ENCODE peak calls at places on chromosome 6, in nine cellular contexts. W is dorsolateral prefrontal cortex; J is GM23248; Q is IMR-90; V is CD4-positive, alpha-beta T cell; R is cardiac muscle cell; S is fibroblast of lung; E is WERI-Rb-1; K is psoas muscle. X is an unnamed sample.

GRCh38 chr6:128725271-128726233 is 157.4 kb upstream of the LAMA2 start:
- DNase-seq in W (no peak), E (peak), S (peak), J (peak), Q (peak), R (peak), V (no peak), K (no peak), X (peak)

GRCh38 chr6:90584636-90585255 is 2.1 kb downstream of the MAP3K7 start:
- DNase-seq in S (peak), J (peak), K (no peak), Q (peak), E (no peak), W (no peak), R (no peak), V (no peak), X (no peak)

GRCh38 chr6:89970609-89971337 is 76.5 kb downstream of the GJA10 start:
- DNase-seq in K (peak), E (peak), S (peak), R (peak), W (peak), Q (peak), J (peak), V (no peak), X (peak)

GRCh38 chr6:165872311-165872710 is 209.3 kb upstream of the PDE10A start:
- DNase-seq in Q (no peak), V (no peak), R (no peak), J (no peak), W (no peak), E (no peak), S (no peak), K (no peak), X (no peak)

GRCh38 chr6:110544472-110544871 is 68.1 kb upstream of the SLC22A16 start:
- DNase-seq in Q (no peak), J (no peak), S (no peak), R (no peak), V (no peak), K (no peak), W (no peak), E (no peak), X (no peak)

GRCh38 chr6:108687921-108688320 is 127.2 kb downstream of the FOXO3 start:
- DNase-seq in R (no peak), J (no peak), Q (no peak), S (no peak), W (no peak), E (no peak), K (no peak), V (no peak), X (no peak)

GRCh38 chr6:54718541-54719023 is 128.0 kb upstream of the FAM83B start:
- DNase-seq in E (no peak), S (no peak), V (no peak), Q (no peak), W (no peak), K (no peak), R (no peak), J (no peak), X (no peak)

GRCh38 chr6:130136803-130137202 is 85.9 kb downstream of the SAMD3 start:
- DNase-seq in R (no peak), V (no peak), W (no peak), E (no peak), Q (peak), K (no peak), S (peak), J (no peak), X (no peak)

GRCh38 chr6:27761391-27761790 is 150.8 kb downstream of the OR2B2 start:
- DNase-seq in K (no peak), W (peak), V (no peak), S (peak), Q (no peak), J (peak), R (peak), E (no peak), X (no peak)

GRCh38 chr6:116373300-116373699 is 2.6 kb downstream of the DSE start:
- DNase-seq in W (no peak), S (no peak), V (no peak), R (no peak), K (no peak), E (no peak), Q (peak), J (peak), X (no peak)

GRCh38 chr6:116369540-116370327 is 1.0 kb upstream of the DSE start:
- DNase-seq in E (no peak), W (no peak), V (no peak), S (no peak), R (no peak), Q (no peak), J (no peak), K (no peak), X (no peak)

GRCh38 chr6:116371384-116372209 is 850 bp downstream of the DSE start:
- DNase-seq in W (peak), R (peak), V (no peak), K (peak), S (peak), Q (peak), J (peak), E (peak), X (peak)

GRCh38 chr6:116370717-116371383 is at the start of gene DSE:
- DNase-seq in K (peak), E (peak), R (peak), W (peak), J (peak), Q (peak), V (peak), S (peak), X (peak)

GRCh38 chr6:116370328-116370716 is 425 bp upstream of the DSE start:
- DNase-seq in E (no peak), R (no peak), Q (no peak), S (no peak), J (no peak), K (no peak), V (no peak), W (no peak), X (no peak)
- H3K27ac ChIP-seq in E (no peak), R (peak), Q (peak), S (peak), J (peak), K (peak), V (no peak), W (no peak), X (no peak)

GRCh38 chr6:40629463-40629862 is 42.3 kb upstream of the LRFN2 start:
- DNase-seq in S (no peak), K (no peak), V (no peak), J (no peak), W (no peak), Q (no peak), R (no peak), E (no peak), X (no peak)

GRCh38 chr6:40623931-40624330 is 36.8 kb upstream of the LRFN2 start:
- DNase-seq in J (no peak), S (no peak), W (no peak), E (no peak), V (no peak), R (no peak), K (no peak), Q (no peak), X (no peak)

GRCh38 chr6:40626886-40627285 is 39.7 kb upstream of the LRFN2 start:
- DNase-seq in R (no peak), E (no peak), K (no peak), W (no peak), J (no peak), V (no peak), Q (no peak), S (no peak), X (no peak)

GRCh38 chr6:40630046-40630445 is 42.9 kb upstream of the LRFN2 start:
- DNase-seq in Q (no peak), J (no peak), W (no peak), V (no peak), R (no peak), K (no peak), S (no peak), E (peak), X (no peak)

DNA sequence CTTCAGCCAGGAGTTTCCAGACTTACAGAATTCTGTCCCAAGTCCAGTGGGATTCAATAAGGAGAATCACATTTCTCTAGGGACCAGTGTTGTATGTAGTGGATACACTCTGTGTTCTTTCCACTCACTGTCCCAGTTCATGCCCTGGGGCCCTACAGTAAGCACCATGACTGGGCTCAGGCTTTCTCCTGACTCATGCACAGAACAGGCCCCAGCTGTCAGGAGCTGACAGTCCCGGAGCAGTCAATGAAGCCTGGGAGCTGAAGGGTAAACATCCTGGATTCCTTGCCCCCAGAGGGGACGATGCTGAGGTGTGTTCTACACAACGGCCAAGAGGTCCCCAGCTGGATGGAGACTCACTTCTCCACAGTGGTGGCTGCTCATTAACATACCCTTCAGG is 40.2 kb upstream of the LRFN2 start:
- DNase-seq in Q (no peak), V (no peak), R (no peak), S (no peak), K (no peak), W (no peak), E (no peak), J (peak), X (no peak)
- H3K27ac ChIP-seq in Q (no peak), V (no peak), R (no peak), S (no peak), K (no peak), W (no peak), E (no peak), J (no peak), X (no peak)

GRCh38 chr6:135852775-135853174 is 1.3 kb downstream of the PDE7B start:
- DNase-seq in J (peak), W (no peak), R (peak), E (no peak), K (no peak), S (no peak), V (no peak), Q (peak), X (no peak)
- H3K27ac ChIP-seq in J (peak), W (no peak), R (no peak), E (no peak), K (peak), S (no peak), V (no peak), Q (peak), X (no peak)

GRCh38 chr6:139518556-139519091 is 144.2 kb upstream of the CITED2 start:
- DNase-seq in S (no peak), R (no peak), J (no peak), V (no peak), K (no peak), W (no peak), Q (no peak), E (no peak), X (no peak)
- H3K27ac ChIP-seq in S (no peak), R (peak), J (no peak), V (no peak), K (no peak), W (no peak), Q (no peak), E (no peak), X (no peak)

DNA sequence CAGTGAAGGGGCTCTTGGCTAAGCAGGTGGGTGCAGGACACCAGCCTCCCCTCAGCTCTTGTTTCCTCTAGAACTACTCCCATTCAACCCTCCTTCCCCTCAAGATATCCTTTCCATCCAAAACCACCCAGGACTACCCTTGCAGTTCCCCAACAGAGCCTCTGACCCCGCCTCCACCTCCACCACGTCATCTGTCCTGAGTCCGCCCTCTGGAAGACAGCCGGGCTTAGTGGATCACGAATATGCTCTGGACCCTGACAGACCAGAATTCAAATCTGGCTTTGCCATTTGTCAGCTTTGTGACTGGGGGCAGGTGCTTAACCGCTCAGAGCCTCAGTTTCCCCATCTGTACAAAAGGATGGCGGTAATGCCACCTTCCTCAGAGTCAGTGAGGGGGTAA is 31.4 kb downstream of the TFEB start:
- DNase-seq in K (no peak), Q (no peak), R (no peak), E (no peak), S (no peak), J (no peak), V (no peak), W (no peak), X (no peak)
- H3K27ac ChIP-seq in K (peak), Q (no peak), R (no peak), E (no peak), S (no peak), J (no peak), V (no peak), W (peak), X (no peak)

GRCh38 chr6:113011803-113012202 is 664.7 kb downstream of the RFPL4B start:
- DNase-seq in J (peak), V (no peak), S (peak), R (peak), E (no peak), K (no peak), Q (peak), W (no peak), X (no peak)

GRCh38 chr6:113009682-113010081 is 662.6 kb downstream of the RFPL4B start:
- DNase-seq in S (peak), V (no peak), Q (peak), R (peak), J (peak), K (no peak), W (no peak), E (no peak), X (no peak)

GRCh38 chr6:113010590-113010989 is 663.5 kb downstream of the RFPL4B start:
- DNase-seq in S (no peak), K (no peak), Q (no peak), R (no peak), V (no peak), J (no peak), E (no peak), W (no peak), X (no peak)

GRCh38 chr6:113011389-113011788 is 664.3 kb downstream of the RFPL4B start:
- DNase-seq in V (no peak), R (peak), J (peak), Q (no peak), W (no peak), E (no peak), K (no peak), S (no peak), X (no peak)

GRCh38 chr6:113010181-113010580 is 663.1 kb downstream of the RFPL4B start:
- DNase-seq in S (no peak), W (no peak), V (no peak), E (no peak), Q (no peak), K (no peak), R (no peak), J (no peak), X (no peak)
- H3K27ac ChIP-seq in S (no peak), W (no peak), V (no peak), E (no peak), Q (no peak), K (no peak), R (no peak), J (no peak), X (no peak)

DNA sequence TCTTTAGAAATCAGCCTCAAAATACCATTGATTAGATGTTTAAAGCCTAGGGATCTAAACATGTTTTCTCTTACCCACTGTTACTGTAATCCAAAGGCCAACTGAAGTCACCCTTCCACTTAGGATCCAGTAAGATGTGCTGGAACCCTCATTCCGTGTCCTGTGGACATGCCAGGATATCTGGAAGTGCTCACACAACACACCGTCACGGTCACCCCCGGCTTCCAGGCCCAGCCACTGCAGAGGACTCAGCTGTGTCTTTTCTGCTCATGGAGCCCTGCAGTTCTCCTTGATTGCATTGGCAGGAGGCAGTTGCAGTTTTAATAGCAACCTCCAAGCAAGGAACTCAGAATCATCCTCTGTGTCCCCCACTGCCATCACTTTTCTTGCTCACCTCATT is 93.3 kb downstream of the CAP2 start:
- DNase-seq in V (no peak), R (no peak), E (no peak), W (no peak), Q (no peak), K (no peak), J (no peak), S (no peak), X (no peak)
- H3K27ac ChIP-seq in V (no peak), R (peak), E (no peak), W (no peak), Q (no peak), K (peak), J (no peak), S (no peak), X (no peak)

GRCh38 chr6:29892696-29893095 is 49.6 kb upstream of the HLA-A start:
- DNase-seq in R (no peak), V (no peak), K (no peak), S (no peak), W (no peak), Q (no peak), E (no peak), J (no peak), X (no peak)

GRCh38 chr6:29887819-29888581 is 54.3 kb upstream of the HLA-A start:
- DNase-seq in S (peak), W (peak), Q (peak), K (peak), E (peak), R (peak), J (peak), V (peak), X (peak)

GRCh38 chr6:29884261-29884660 is 56.6 kb downstream of the HLA-G start:
- DNase-seq in W (no peak), J (no peak), S (no peak), E (no peak), K (no peak), V (no peak), Q (no peak), R (no peak), X (no peak)

GRCh38 chr6:29886686-29887085 is 55.6 kb upstream of the HLA-A start:
- DNase-seq in R (no peak), Q (no peak), E (no peak), K (no peak), S (no peak), J (no peak), V (no peak), W (no peak), X (peak)

GRCh38 chr6:29887330-29887818 is 55.0 kb upstream of the HLA-A start:
- DNase-seq in W (peak), K (peak), S (peak), J (peak), R (peak), Q (peak), E (no peak), V (peak), X (peak)
- H3K27ac ChIP-seq in W (no peak), K (peak), S (peak), J (peak), R (no peak), Q (peak), E (no peak), V (peak), X (peak)

GRCh38 chr6:163393923-163394322 is 20.6 kb upstream of the QKI start:
- DNase-seq in K (no peak), Q (no peak), J (no peak), R (no peak), W (no peak), S (no peak), V (no peak), E (no peak), X (no peak)
- H3K27ac ChIP-seq in K (no peak), Q (no peak), J (no peak), R (no peak), W (peak), S (no peak), V (no peak), E (no peak), X (no peak)